ENCODE peak calls at places on chromosomes 5 and 9, in ten cellular contexts. One of them, this sample, is unnamed.

GRCh38 chr5:1276930-1277329 is 17.9 kb downstream of the TERT start:
- DNase-seq in hippocampal formation: no peak
- DNase-seq in AG09309: no peak
- DNase-seq in mucosa of gallbladder: no peak
- DNase-seq in T-cell: no peak
- DNase-seq in T-helper 9 cell: no peak
- DNase-seq in AG08396: no peak
- DNase-seq in GM03348: no peak
- DNase-seq in anterior cingulate cortex: no peak
- DNase-seq in adipocyte: no peak
- DNase-seq in this sample: no peak

GRCh38 chr5:138573949-138574670 is 1.1 kb downstream of the HSPA9 start:
- DNase-seq in hippocampal formation: no peak
- DNase-seq in AG09309: no peak
- DNase-seq in mucosa of gallbladder: no peak
- DNase-seq in T-cell: no peak
- DNase-seq in T-helper 9 cell: no peak
- DNase-seq in AG08396: peak; percentile 17
- DNase-seq in GM03348: peak; percentile 16
- DNase-seq in anterior cingulate cortex: no peak
- DNase-seq in adipocyte: peak; percentile 34
- DNase-seq in this sample: no peak

GRCh38 chr9:93686127-93686879 is 109.9 kb downstream of the PHF2 start:
- DNase-seq in hippocampal formation: no peak
- DNase-seq in AG09309: no peak
- DNase-seq in mucosa of gallbladder: peak; percentile 5
- DNase-seq in T-cell: no peak
- DNase-seq in T-helper 9 cell: no peak
- DNase-seq in AG08396: no peak
- DNase-seq in GM03348: peak; percentile 1
- DNase-seq in anterior cingulate cortex: no peak
- DNase-seq in adipocyte: no peak
- DNase-seq in this sample: no peak

GRCh38 chr5:132877938-132878337 is 4.5 kb downstream of the LEAP2 start:
- DNase-seq in hippocampal formation: no peak
- DNase-seq in AG09309: no peak
- DNase-seq in mucosa of gallbladder: no peak
- DNase-seq in T-cell: no peak
- DNase-seq in T-helper 9 cell: no peak
- DNase-seq in AG08396: peak; percentile 39
- DNase-seq in GM03348: no peak
- DNase-seq in anterior cingulate cortex: no peak
- DNase-seq in adipocyte: peak; percentile 24
- DNase-seq in this sample: no peak

GRCh38 chr9:91809581-91810285 is 140.3 kb downstream of the ROR2 start:
- DNase-seq in hippocampal formation: no peak
- DNase-seq in AG09309: no peak
- DNase-seq in mucosa of gallbladder: no peak
- DNase-seq in T-cell: no peak
- DNase-seq in T-helper 9 cell: no peak
- DNase-seq in AG08396: peak; percentile 62
- DNase-seq in GM03348: peak; percentile 85
- DNase-seq in anterior cingulate cortex: no peak
- DNase-seq in adipocyte: peak; percentile 62
- DNase-seq in this sample: no peak

GRCh38 chr5:28408186-28408585 is 1369.8 kb upstream of the CDH9 start:
- DNase-seq in hippocampal formation: no peak
- DNase-seq in AG09309: peak; percentile 0
- DNase-seq in mucosa of gallbladder: no peak
- DNase-seq in T-cell: no peak
- DNase-seq in T-helper 9 cell: no peak
- DNase-seq in AG08396: no peak
- DNase-seq in GM03348: no peak
- DNase-seq in anterior cingulate cortex: no peak
- DNase-seq in adipocyte: peak; percentile 81
- DNase-seq in this sample: no peak

GRCh38 chr5:119515192-119515591 is 62.9 kb downstream of the HSD17B4 start:
- DNase-seq in hippocampal formation: no peak
- DNase-seq in AG09309: no peak
- DNase-seq in mucosa of gallbladder: no peak
- DNase-seq in T-cell: no peak
- DNase-seq in T-helper 9 cell: no peak
- DNase-seq in AG08396: peak; percentile 22
- DNase-seq in GM03348: peak; percentile 34
- DNase-seq in anterior cingulate cortex: no peak
- DNase-seq in adipocyte: peak; percentile 41
- DNase-seq in this sample: no peak

GRCh38 chr9:36268007-36268427 is 9.8 kb upstream of the GNE start:
- DNase-seq in hippocampal formation: no peak
- DNase-seq in AG09309: peak; percentile 32
- DNase-seq in mucosa of gallbladder: no peak
- DNase-seq in T-cell: no peak
- DNase-seq in T-helper 9 cell: no peak
- DNase-seq in AG08396: peak; percentile 32
- DNase-seq in GM03348: peak; percentile 44
- DNase-seq in anterior cingulate cortex: no peak
- DNase-seq in adipocyte: peak; percentile 13
- DNase-seq in this sample: no peak

GRCh38 chr9:101536938-101537337 is 3.3 kb downstream of the RNF20 start:
- DNase-seq in hippocampal formation: no peak
- DNase-seq in AG09309: no peak
- DNase-seq in mucosa of gallbladder: no peak
- DNase-seq in T-cell: no peak
- DNase-seq in T-helper 9 cell: no peak
- DNase-seq in AG08396: peak; percentile 20
- DNase-seq in GM03348: peak; percentile 7
- DNase-seq in anterior cingulate cortex: no peak
- DNase-seq in adipocyte: peak; percentile 31
- DNase-seq in this sample: no peak

GRCh38 chr5:174159327-174160247 is 114.1 kb downstream of the NSG2 start:
- DNase-seq in hippocampal formation: no peak
- DNase-seq in AG09309: peak; percentile 44
- DNase-seq in mucosa of gallbladder: no peak
- DNase-seq in T-cell: no peak
- DNase-seq in T-helper 9 cell: no peak
- DNase-seq in AG08396: peak; percentile 21
- DNase-seq in GM03348: peak; percentile 21
- DNase-seq in anterior cingulate cortex: no peak
- DNase-seq in adipocyte: peak; percentile 1
- DNase-seq in this sample: no peak

GRCh38 chr9:34545497-34545896 is 22.7 kb upstream of the ENHO start:
- DNase-seq in hippocampal formation: no peak
- DNase-seq in AG09309: no peak
- DNase-seq in mucosa of gallbladder: no peak
- DNase-seq in T-cell: no peak
- DNase-seq in T-helper 9 cell: no peak
- DNase-seq in AG08396: no peak
- DNase-seq in GM03348: no peak
- DNase-seq in anterior cingulate cortex: no peak
- DNase-seq in adipocyte: no peak
- DNase-seq in this sample: no peak

GRCh38 chr9:129074106-129074505 is 6.8 kb upstream of the DOLPP1 start:
- DNase-seq in hippocampal formation: no peak
- DNase-seq in AG09309: no peak
- DNase-seq in mucosa of gallbladder: no peak
- DNase-seq in T-cell: no peak
- DNase-seq in T-helper 9 cell: no peak
- DNase-seq in AG08396: no peak
- DNase-seq in GM03348: no peak
- DNase-seq in anterior cingulate cortex: no peak
- DNase-seq in adipocyte: no peak
- DNase-seq in this sample: no peak

GRCh38 chr5:57193757-57194413 is 20.0 kb downstream of the GPBP1 start:
- DNase-seq in hippocampal formation: no peak
- DNase-seq in AG09309: no peak
- DNase-seq in mucosa of gallbladder: no peak
- DNase-seq in T-cell: no peak
- DNase-seq in T-helper 9 cell: no peak
- DNase-seq in AG08396: no peak
- DNase-seq in GM03348: no peak
- DNase-seq in anterior cingulate cortex: no peak
- DNase-seq in adipocyte: no peak
- DNase-seq in this sample: no peak

GRCh38 chr5:64884541-64884940 is 115.8 kb downstream of the CWC27 start:
- DNase-seq in hippocampal formation: no peak
- DNase-seq in AG09309: no peak
- DNase-seq in mucosa of gallbladder: no peak
- DNase-seq in T-cell: no peak
- DNase-seq in T-helper 9 cell: no peak
- DNase-seq in AG08396: no peak
- DNase-seq in GM03348: no peak
- DNase-seq in anterior cingulate cortex: no peak
- DNase-seq in adipocyte: no peak
- DNase-seq in this sample: no peak

GRCh38 chr9:18461496-18461895 is 12.5 kb upstream of the ADAMTSL1 start:
- DNase-seq in hippocampal formation: no peak
- DNase-seq in AG09309: no peak
- DNase-seq in mucosa of gallbladder: no peak
- DNase-seq in T-cell: no peak
- DNase-seq in T-helper 9 cell: no peak
- DNase-seq in AG08396: no peak
- DNase-seq in GM03348: no peak
- DNase-seq in anterior cingulate cortex: no peak
- DNase-seq in adipocyte: no peak
- DNase-seq in this sample: no peak

GRCh38 chr9:89498845-89499480 is 1.1 kb upstream of the SEMA4D start:
- DNase-seq in hippocampal formation: no peak
- DNase-seq in AG09309: no peak
- DNase-seq in mucosa of gallbladder: no peak
- DNase-seq in T-cell: peak; percentile 38
- DNase-seq in T-helper 9 cell: peak; percentile 37
- DNase-seq in AG08396: no peak
- DNase-seq in GM03348: no peak
- DNase-seq in anterior cingulate cortex: no peak
- DNase-seq in adipocyte: no peak
- DNase-seq in this sample: peak; percentile 44

GRCh38 chr9:69549310-69550202 is 122.6 kb downstream of the APBA1 start:
- DNase-seq in hippocampal formation: peak; percentile 30
- DNase-seq in AG09309: peak; percentile 23
- DNase-seq in mucosa of gallbladder: no peak
- DNase-seq in T-cell: no peak
- DNase-seq in T-helper 9 cell: peak; percentile 3
- DNase-seq in AG08396: peak; percentile 61
- DNase-seq in GM03348: peak; percentile 68
- DNase-seq in anterior cingulate cortex: no peak
- DNase-seq in adipocyte: peak; percentile 71
- DNase-seq in this sample: no peak

GRCh38 chr5:171647043-171647899 is 138.3 kb upstream of the SMIM23 start:
- DNase-seq in hippocampal formation: no peak
- DNase-seq in AG09309: peak; percentile 29
- DNase-seq in mucosa of gallbladder: no peak
- DNase-seq in T-cell: no peak
- DNase-seq in T-helper 9 cell: no peak
- DNase-seq in AG08396: peak; percentile 67
- DNase-seq in GM03348: peak; percentile 28
- DNase-seq in anterior cingulate cortex: no peak
- DNase-seq in adipocyte: no peak
- DNase-seq in this sample: no peak

This sample was measured in T-helper 22 cell.